ENCODE peak calls at places on chromosomes 16 and 17, in ten cellular contexts. U is mammary epithelial cell, S is brain microvascular endothelial cell, W is mesothelial cell of epicardium, H is nephron progenitor cell, I is Calu3, K is BE2C, Y is Caco-2, F is colonic mucosa, T is dorsolateral prefrontal cortex. M is an unnamed sample.

GRCh38 chr17:14947671-14948070 is 317.5 kb downstream of the PMP22 start:
- DNase-seq in U (no peak), W (no peak), Y (no peak), K (no peak), I (no peak), T (no peak), S (no peak), F (no peak), H (no peak), M (no peak)

GRCh38 chr16:23858496-23859062 is 22.8 kb downstream of the PRKCB start:
- DNase-seq in Y (no peak), W (no peak), F (no peak), U (peak), T (no peak), K (no peak), S (no peak), H (no peak), I (no peak), M (no peak)

GRCh38 chr16:65069090-65069489 is 52.8 kb downstream of the CDH11 start:
- DNase-seq in S (peak), I (no peak), T (no peak), H (no peak), Y (no peak), W (no peak), U (no peak), F (no peak), K (no peak), M (peak)

GRCh38 chr17:79607941-79608728 is 2.7 kb downstream of the RBFOX3 start:
- DNase-seq in Y (peak), F (no peak), W (peak), I (peak), U (peak), H (peak), S (peak), T (no peak), K (no peak), M (no peak)

GRCh38 chr17:72176902-72177660 is 56.3 kb downstream of the SOX9 start:
- DNase-seq in W (no peak), S (no peak), H (no peak), I (no peak), F (peak), Y (peak), K (no peak), U (no peak), T (no peak), M (no peak)

GRCh38 chr16:66434619-66435430 is 7.7 kb downstream of the BEAN1 start:
- DNase-seq in S (no peak), U (no peak), Y (no peak), W (no peak), I (no peak), T (no peak), K (no peak), F (no peak), H (no peak), M (no peak)

GRCh38 chr16:75580-76501 is 2.2 kb upstream of the MPG start:
- DNase-seq in T (no peak), F (peak), I (no peak), W (peak), Y (peak), S (peak), K (no peak), H (peak), U (no peak), M (peak)

GRCh38 chr16:72924487-72924886 is 123.4 kb downstream of the ZFHX3 start:
- DNase-seq in T (no peak), H (no peak), I (no peak), W (no peak), K (no peak), U (no peak), Y (no peak), F (no peak), S (no peak), M (no peak)

GRCh38 chr17:42002175-42002791 is 15.0 kb downstream of the DNAJC7 start:
- DNase-seq in F (no peak), H (no peak), I (no peak), W (no peak), K (no peak), S (no peak), U (no peak), Y (no peak), T (no peak), M (no peak)

GRCh38 chr16:1786242-1787055 is 3.7 kb downstream of the NUBP2 start:
- DNase-seq in Y (no peak), S (no peak), H (peak), I (no peak), F (peak), K (no peak), W (no peak), T (no peak), U (no peak), M (no peak)

GRCh38 chr16:12320298-12320706 is 343.8 kb downstream of the SNX29 start:
- DNase-seq in H (no peak), K (no peak), S (peak), W (no peak), F (no peak), Y (no peak), I (no peak), U (no peak), T (no peak), M (no peak)

GRCh38 chr17:40320771-40321501 is 12.0 kb downstream of the RARA start:
- DNase-seq in K (no peak), F (peak), T (no peak), S (no peak), I (no peak), H (no peak), U (no peak), Y (no peak), W (no peak), M (no peak)

GRCh38 chr17:64183815-64184397 is 54.0 kb upstream of the ERN1 start:
- DNase-seq in F (no peak), W (no peak), U (peak), T (no peak), Y (no peak), I (no peak), H (no peak), K (no peak), S (peak), M (no peak)

GRCh38 chr16:22065252-22065651 is 27.1 kb upstream of the VWA3A start:
- DNase-seq in U (peak), S (no peak), I (no peak), T (no peak), H (no peak), W (no peak), K (no peak), Y (no peak), F (no peak), M (no peak)

GRCh38 chr17:2854662-2855061 is 58.4 kb downstream of the RAP1GAP2 start:
- DNase-seq in I (peak), Y (no peak), F (peak), K (peak), H (no peak), W (no peak), T (no peak), U (peak), S (no peak), M (no peak)

GRCh38 chr17:33968350-33969044 is 286.6 kb upstream of the CCL2 start:
- DNase-seq in F (no peak), W (no peak), H (no peak), S (no peak), Y (no peak), I (no peak), U (no peak), T (no peak), K (no peak), M (no peak)

GRCh38 chr16:66510711-66511614 is 39.0 kb downstream of the TK2 start:
- DNase-seq in H (no peak), F (no peak), T (peak), W (no peak), Y (no peak), K (no peak), S (no peak), U (no peak), I (peak), M (no peak)

GRCh38 chr17:50842506-50843149 is 7.2 kb downstream of the WFIKKN2 start:
- DNase-seq in T (no peak), S (no peak), F (no peak), I (no peak), H (no peak), U (no peak), W (no peak), K (no peak), Y (no peak), M (no peak)

DNA sequence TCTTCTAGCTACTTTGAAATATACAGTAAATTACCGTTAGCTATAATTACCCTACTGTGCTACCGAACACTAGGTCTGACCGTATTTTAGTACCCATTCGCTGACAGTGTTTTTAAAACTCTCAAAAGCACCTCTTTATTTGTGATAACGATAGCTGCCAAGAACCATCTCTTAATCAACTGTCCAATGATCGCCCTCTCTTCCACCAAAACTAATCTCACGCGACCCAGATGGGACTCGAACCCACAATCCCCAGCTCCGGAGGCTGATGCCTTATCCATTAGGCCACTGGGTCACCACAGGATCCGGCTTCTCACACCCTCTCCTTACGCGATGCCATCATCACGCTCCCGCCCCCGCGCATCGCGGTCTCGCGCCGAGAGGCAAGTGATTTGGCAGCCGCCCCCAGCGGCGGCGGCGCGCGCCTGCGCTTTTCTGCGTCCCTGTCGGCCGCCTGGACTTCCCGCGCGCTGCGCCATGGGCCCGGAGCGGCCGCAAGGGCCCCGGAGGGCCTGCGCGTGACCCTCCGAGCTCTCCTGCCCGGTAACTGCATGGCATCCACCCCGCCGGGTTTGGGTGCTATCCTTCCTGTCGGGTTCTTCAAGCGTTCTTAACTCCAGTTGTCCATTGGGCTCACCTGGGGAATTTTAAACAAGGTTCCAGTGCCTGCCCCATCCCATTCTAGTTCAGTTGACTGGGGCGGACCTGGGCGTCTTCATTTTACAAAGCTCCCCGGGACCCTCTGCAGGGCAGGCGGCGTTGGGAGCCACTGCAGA is 15.7 kb upstream of the KPNA2 start:
- DNase-seq in F (peak), U (peak), T (peak), H (peak), I (peak), Y (peak), S (peak), W (peak), K (peak), M (peak)
- TF ChIP-seq CTCF in F (peak), U (peak), T (peak), H (peak), I (peak), Y (peak), S (peak), W (peak), K (peak), M (no peak)

GRCh38 chr17:49616086-49616485 is 40.4 kb downstream of the NXPH3 start:
- DNase-seq in I (no peak), U (no peak), W (no peak), Y (peak), H (no peak), T (no peak), F (no peak), K (no peak), S (no peak), M (no peak)
- TF ChIP-seq CTCF in I (no peak), U (peak), W (no peak), Y (peak), H (no peak), T (peak), F (no peak), K (peak), S (peak), M (no peak)

GRCh38 chr17:76432712-76433336 is 20.1 kb downstream of the UBE2O start:
- DNase-seq in W (no peak), T (no peak), H (no peak), K (no peak), Y (peak), U (no peak), I (no peak), F (no peak), S (peak), M (no peak)
- TF ChIP-seq CTCF in W (peak), T (no peak), H (peak), K (peak), Y (peak), U (peak), I (peak), F (peak), S (peak), M (peak)

GRCh38 chr16:84088695-84089395 is 27.9 kb downstream of the MBTPS1 start:
- DNase-seq in T (no peak), F (peak), I (no peak), Y (peak), W (no peak), H (no peak), U (no peak), S (no peak), K (peak), M (no peak)
- TF ChIP-seq CTCF in T (no peak), F (no peak), I (no peak), Y (peak), W (no peak), H (no peak), U (no peak), S (no peak), K (peak), M (no peak)

GRCh38 chr17:56676807-56677206 is 83.3 kb downstream of the NOG start:
- DNase-seq in H (no peak), Y (no peak), S (no peak), T (no peak), W (no peak), K (no peak), F (no peak), I (no peak), U (peak), M (no peak)
- TF ChIP-seq CTCF in H (no peak), Y (peak), S (peak), T (no peak), W (no peak), K (no peak), F (no peak), I (no peak), U (peak), M (peak)

GRCh38 chr17:81034779-81035388 is at the start of gene BAIAP2:
- DNase-seq in Y (peak), K (peak), I (peak), T (peak), H (peak), S (peak), F (peak), W (peak), U (peak), M (peak)
- TF ChIP-seq CTCF in Y (no peak), K (no peak), I (no peak), T (no peak), H (no peak), S (peak), F (no peak), W (no peak), U (no peak), M (no peak)

DNA sequence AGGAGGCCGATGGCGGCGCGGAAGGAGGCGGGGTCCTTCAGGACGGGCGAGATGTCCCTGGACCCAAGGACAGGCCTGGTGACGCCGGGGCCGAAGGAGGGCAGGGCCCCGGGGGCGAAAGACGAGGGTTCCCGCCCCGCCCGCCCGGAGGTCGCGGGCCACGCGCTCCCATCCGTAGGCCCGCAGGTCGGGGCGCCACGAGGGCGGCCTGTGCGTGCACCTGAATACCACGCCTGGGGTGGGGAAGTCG is 203 bp downstream of the APRT start:
- DNase-seq in U (no peak), K (no peak), I (no peak), F (no peak), Y (no peak), W (no peak), S (no peak), T (no peak), H (no peak), M (no peak)
- TF ChIP-seq CTCF in U (no peak), K (no peak), I (no peak), F (no peak), Y (no peak), W (no peak), S (no peak), T (peak), H (no peak), M (no peak)

DNA sequence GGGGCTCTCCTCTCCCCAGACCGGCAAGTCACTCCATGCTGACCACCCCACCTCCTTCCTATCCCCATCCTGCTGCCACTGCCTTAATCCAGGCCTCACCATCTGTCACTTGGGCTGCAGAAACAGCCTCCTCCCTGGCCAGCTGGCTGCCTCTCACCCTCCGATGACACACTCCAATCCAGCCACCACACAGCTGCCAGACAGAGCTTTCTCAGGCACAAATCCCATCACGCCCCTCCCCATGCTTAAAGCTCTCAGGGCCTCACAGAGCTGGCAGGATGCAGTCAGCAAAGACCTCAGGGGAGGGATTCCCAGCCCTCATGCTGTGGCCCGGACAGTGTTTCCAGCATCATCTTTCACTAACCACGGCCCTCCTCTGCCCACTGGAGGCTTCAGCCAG is 13.7 kb downstream of the CAMKK1 start:
- DNase-seq in U (no peak), K (peak), I (no peak), F (peak), S (peak), W (no peak), T (peak), Y (no peak), H (peak), M (no peak)
- TF ChIP-seq CTCF in U (no peak), K (no peak), I (no peak), F (no peak), S (no peak), W (no peak), T (no peak), Y (no peak), H (no peak), M (no peak)

GRCh38 chr16:59400830-59401229 is 666.7 kb upstream of the GOT2 start:
- DNase-seq in K (no peak), F (no peak), U (no peak), S (no peak), H (no peak), I (no peak), Y (no peak), W (no peak), T (no peak), M (no peak)

GRCh38 chr16:59410451-59410850 is 676.3 kb upstream of the GOT2 start:
- DNase-seq in U (no peak), K (no peak), I (no peak), H (no peak), T (no peak), F (no peak), Y (no peak), W (no peak), S (no peak), M (no peak)

GRCh38 chr16:59404509-59404908 is 670.4 kb upstream of the GOT2 start:
- DNase-seq in T (no peak), F (no peak), I (no peak), H (no peak), W (no peak), S (no peak), U (no peak), K (no peak), Y (no peak), M (no peak)
- TF ChIP-seq CTCF in T (no peak), F (no peak), I (no peak), H (no peak), W (no peak), S (no peak), U (no peak), K (no peak), Y (no peak), M (no peak)

M was measured in AG09309.